ENCODE peak calls at places on chromosomes 6 and 20, in eight cellular contexts. R, O, P, H, V, D, Z and U are unnamed samples. For H3K9me3, the result is how much of the 10 kb centered on the place peaks cover.

GRCh38 chr6:21634582-21634981 is 41.0 kb downstream of the SOX4 start:
- DNase-seq in R (no peak), V (peak), D (no peak), O (no peak), Z (peak), H (no peak), P (no peak), U (no peak)

GRCh38 chr20:20413801-20414200 is 45.9 kb downstream of the INSM1 start:
- DNase-seq in R (no peak), D (no peak), P (peak), V (no peak), H (no peak), O (no peak), Z (no peak), U (peak)

GRCh38 chr6:29733057-29733456 is 9.8 kb downstream of the HLA-F start:
- DNase-seq in R (no peak), P (no peak), V (no peak), O (no peak), H (no peak), Z (no peak), D (no peak), U (no peak)

GRCh38 chr6:112173401-112173800 is 81.0 kb downstream of the LAMA4 start:
- DNase-seq in R (peak), H (no peak), D (no peak), P (no peak), V (no peak), O (no peak), Z (no peak), U (no peak)

GRCh38 chr6:133568970-133569889 is 319.7 kb upstream of the TCF21 start:
- DNase-seq in H (no peak), O (peak), R (no peak), P (peak), V (peak), Z (peak), D (no peak), U (peak)

GRCh38 chr6:11271228-11271627 is 38.8 kb upstream of the NEDD9 start:
- DNase-seq in V (no peak), H (no peak), P (no peak), O (no peak), D (peak), Z (peak), R (no peak), U (no peak)

GRCh38 chr20:17843246-17844132 is 125.1 kb downstream of the SNX5 start:
- DNase-seq in P (no peak), R (no peak), D (peak), Z (peak), O (peak), V (peak), H (no peak), U (no peak)

GRCh38 chr6:81997091-81997926 is 244.8 kb upstream of the TENT5A start:
- DNase-seq in R (no peak), D (no peak), O (no peak), V (no peak), H (no peak), Z (peak), P (no peak), U (no peak)

GRCh38 chr6:39896701-39897100 is 37.6 kb downstream of the MOCS1 start:
- DNase-seq in D (no peak), Z (no peak), R (no peak), O (no peak), H (no peak), V (no peak), P (no peak), U (no peak)

GRCh38 chr6:116447496-116448011 is 13.6 kb upstream of the CALHM6 start:
- DNase-seq in H (no peak), R (no peak), V (no peak), Z (peak), D (no peak), O (peak), P (no peak), U (no peak)

GRCh38 chr6:118325220-118325860 is 222.8 kb upstream of the PLN start:
- DNase-seq in P (no peak), H (no peak), D (no peak), O (no peak), R (no peak), Z (peak), V (no peak), U (no peak)

GRCh38 chr6:5832621-5833107 is 174.1 kb downstream of the NRN1 start:
- DNase-seq in R (no peak), D (no peak), V (no peak), Z (no peak), O (no peak), H (no peak), P (no peak), U (no peak)

GRCh38 chr6:151160869-151161268 is 78.9 kb upstream of the AKAP12 start:
- DNase-seq in O (no peak), R (no peak), Z (peak), P (no peak), H (no peak), V (no peak), D (peak), U (no peak)

GRCh38 chr6:109082178-109082577 is 12.5 kb downstream of the SESN1 start:
- DNase-seq in D (no peak), O (no peak), R (no peak), Z (peak), V (no peak), P (no peak), H (no peak), U (no peak)

GRCh38 chr6:79180082-79180481 is 54.4 kb downstream of the HMGN3 start:
- DNase-seq in V (no peak), D (no peak), H (no peak), R (no peak), Z (no peak), P (no peak), O (no peak), U (no peak)

GRCh38 chr20:32485126-32485769 is 99.9 kb downstream of the NOL4L start:
- DNase-seq in V (peak), O (peak), Z (peak), D (peak), H (peak), P (peak), R (no peak), U (peak)

GRCh38 chr20:18276821-18277220 is 11.5 kb upstream of the ZNF133 start:
- DNase-seq in Z (peak), H (peak), R (no peak), O (peak), V (peak), P (peak), D (peak), U (peak)

GRCh38 chr20:57718490-57719009 is 8.7 kb upstream of the PMEPA1 start:
- DNase-seq in H (peak), R (peak), O (peak), D (peak), P (peak), Z (peak), V (peak), U (peak)

GRCh38 chr20:43665466-43666176 is 1.3 kb upstream of the MYBL2 start:
- DNase-seq in V (no peak), O (no peak), Z (no peak), D (no peak), P (no peak), H (no peak), R (no peak), U (peak)

GRCh38 chr20:23668477-23668951 is 20.3 kb downstream of the CST4 start:
- DNase-seq in R (peak), D (peak), H (no peak), Z (peak), P (peak), V (peak), O (peak), U (peak)

GRCh38 chr6:148577687-148578488 is 168.9 kb upstream of the UST start:
- DNase-seq in V (peak), Z (peak), P (peak), R (peak), D (peak), H (no peak), O (peak), U (peak)

GRCh38 chr6:168219167-168219566 is 100.4 kb downstream of the DACT2 start:
- DNase-seq in P (no peak), D (no peak), Z (no peak), H (no peak), V (no peak), O (no peak), R (no peak), U (no peak)

GRCh38 chr6:30481213-30481964 is 7.9 kb upstream of the HLA-E start:
- DNase-seq in H (no peak), P (peak), R (peak), O (no peak), Z (no peak), D (no peak), V (no peak), U (peak)

GRCh38 chr6:97468981-97469380 is 186.0 kb upstream of the MMS22L start:
- DNase-seq in H (no peak), P (no peak), Z (no peak), V (no peak), R (no peak), O (no peak), D (no peak), U (no peak)

GRCh38 chr20:43960231-43960630 is 45.6 kb downstream of the TOX2 start:
- DNase-seq in V (no peak), Z (no peak), R (no peak), D (no peak), O (no peak), H (peak), P (no peak), U (peak)

GRCh38 chr6:130913119-130913518 is 85.9 kb downstream of the SMLR1 start:
- DNase-seq in Z (no peak), R (no peak), H (no peak), P (peak), D (no peak), V (no peak), O (no peak), U (no peak)

GRCh38 chr6:82283771-82284420 is 36.4 kb upstream of the IBTK start:
- DNase-seq in H (no peak), D (no peak), Z (no peak), P (peak), R (no peak), V (no peak), O (no peak), U (peak)

GRCh38 chr20:51460569-51461265 is 81.8 kb downstream of the NFATC2 start:
- DNase-seq in O (no peak), V (no peak), R (no peak), P (no peak), Z (no peak), D (no peak), H (no peak), U (no peak)

GRCh38 chr6:75285156-75285639 is 606 bp upstream of the TMEM30A start:
- DNase-seq in V (no peak), Z (no peak), H (no peak), O (no peak), R (no peak), P (no peak), D (no peak), U (no peak)

GRCh38 chr20:3045042-3045815 is 623 bp upstream of the MRPS26 start:
- DNase-seq in Z (peak), H (no peak), R (peak), D (peak), O (peak), V (no peak), P (no peak), U (no peak)

GRCh38 chr6:10733151-10733715 is 10.4 kb downstream of the TMEM14C start:
- DNase-seq in H (no peak), R (peak), Z (no peak), D (no peak), P (no peak), V (no peak), O (no peak), U (no peak)

GRCh38 chr6:28537065-28537464 is 11.4 kb downstream of the GPX5 start:
- DNase-seq in D (no peak), V (peak), R (peak), O (no peak), P (peak), H (no peak), Z (peak), U (peak)

GRCh38 chr6:112096901-112097300 is 9.5 kb downstream of the FAM229B start:
- DNase-seq in Z (no peak), V (no peak), H (no peak), O (no peak), D (no peak), P (no peak), R (no peak), U (no peak)

DNA sequence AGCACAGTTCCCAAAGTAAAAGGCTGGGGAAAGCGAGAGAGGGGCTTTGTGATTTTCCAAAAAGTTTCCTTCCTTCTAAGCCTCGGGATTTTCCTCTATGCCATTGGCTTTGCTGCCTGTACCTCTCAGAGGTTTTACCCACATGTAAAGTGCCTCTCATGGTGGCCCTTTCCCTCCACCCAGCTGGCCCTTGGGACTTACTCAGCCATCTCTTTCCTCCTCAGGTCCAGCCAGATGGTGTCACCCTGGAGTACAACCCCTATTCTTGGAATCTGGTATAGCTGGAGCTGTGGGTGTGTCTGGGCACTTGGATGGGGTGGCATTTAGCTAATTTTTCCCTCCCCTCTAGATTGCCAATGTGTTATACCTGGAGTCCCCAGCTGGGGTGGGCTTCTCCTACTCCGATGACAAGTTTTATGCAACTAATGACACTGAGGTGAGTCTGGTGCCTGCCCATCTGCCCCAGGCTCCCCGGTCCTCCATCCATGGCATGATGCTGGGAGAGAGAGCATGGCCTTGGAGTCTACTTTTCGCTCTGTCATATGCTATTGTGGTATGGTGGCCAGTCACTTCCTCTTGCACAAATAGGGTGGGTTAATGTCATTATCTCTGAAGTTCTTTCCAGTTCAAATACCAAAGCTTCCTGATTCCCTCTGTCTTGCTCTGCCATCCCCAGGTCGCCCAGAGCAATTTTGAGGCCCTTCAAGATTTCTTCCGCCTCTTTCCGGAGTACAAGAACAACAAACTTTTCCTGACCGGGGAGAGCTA is 1.1 kb downstream of the CTSA start:
- DNase-seq in O (no peak), P (peak), D (no peak), Z (peak), H (no peak), V (peak), R (no peak), U (peak)
- TF ChIP-seq CTCF in O (no peak), P (no peak), D (no peak), Z (no peak), H (no peak), V (peak), R (no peak), U (peak)

GRCh38 chr6:9168669-9169068 is 733.3 kb upstream of the SLC35B3 start:
- DNase-seq in V (no peak), O (no peak), R (no peak), P (no peak), H (no peak), D (no peak), Z (no peak), U (no peak)
- H3K9me3 ChIP-seq in V (under half), O (under half), R (under half), P (under half), H (under half), D (under half), Z (under half), U (under half)

GRCh38 chr6:44067760-44068139 is 59.5 kb downstream of the MRPL14 start:
- DNase-seq in P (no peak), D (no peak), R (no peak), Z (no peak), V (no peak), O (no peak), H (no peak), U (no peak)

GRCh38 chr6:44065443-44066115 is 61.7 kb downstream of the MRPL14 start:
- DNase-seq in P (no peak), D (no peak), V (peak), R (no peak), O (no peak), Z (no peak), H (no peak), U (no peak)

GRCh38 chr6:44064948-44065272 is 62.3 kb downstream of the MRPL14 start:
- DNase-seq in D (no peak), O (no peak), R (no peak), H (no peak), P (no peak), V (no peak), Z (no peak), U (no peak)

GRCh38 chr6:44068607-44069296 is 58.5 kb downstream of the MRPL14 start:
- DNase-seq in D (no peak), H (no peak), P (peak), O (no peak), Z (no peak), R (no peak), V (no peak), U (peak)

GRCh38 chr6:44067073-44067759 is 60.0 kb downstream of the MRPL14 start:
- DNase-seq in P (no peak), V (peak), Z (no peak), R (no peak), H (no peak), D (no peak), O (no peak), U (no peak)
- H3K27ac ChIP-seq in P (no peak), V (no peak), Z (peak), R (no peak), H (no peak), D (no peak), O (no peak), U (no peak)

DNA sequence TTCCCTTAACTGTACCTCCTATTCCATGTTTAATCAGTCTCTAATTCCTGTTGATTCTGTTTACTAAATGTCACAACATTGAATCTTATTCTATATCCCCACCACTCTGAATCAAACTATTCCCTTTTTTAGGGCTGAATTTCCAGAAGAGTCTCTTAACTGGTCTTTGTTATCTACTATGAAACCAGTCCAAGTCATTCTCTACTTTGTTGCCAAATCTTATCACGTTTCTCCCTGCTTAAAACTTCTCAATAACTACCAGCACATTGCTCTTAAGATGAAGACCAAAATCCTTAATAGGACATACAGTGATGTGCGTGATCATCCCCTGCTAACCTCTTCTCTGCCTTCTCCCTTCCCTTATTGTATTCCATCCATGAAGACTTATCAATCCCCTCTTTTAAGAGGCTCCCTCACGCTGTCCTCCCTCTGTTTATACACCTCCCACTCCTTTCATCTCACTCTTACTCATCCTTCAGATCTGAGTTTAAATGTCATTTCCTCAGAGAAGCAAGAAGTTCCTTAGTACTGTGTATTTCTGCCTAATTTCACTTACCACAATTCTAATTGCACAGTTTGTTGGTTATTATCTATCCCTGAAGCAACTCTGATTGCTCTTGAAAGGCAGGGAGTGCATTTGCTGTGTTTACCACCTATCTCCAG is 143.0 kb upstream of the AHI1 start:
- DNase-seq in R (no peak), O (no peak), V (no peak), D (no peak), P (no peak), Z (no peak), H (no peak), U (no peak)
- TF ChIP-seq CTCF in R (no peak), O (no peak), V (no peak), D (no peak), P (no peak), Z (no peak), H (no peak), U (no peak)

GRCh38 chr6:280775-281468 is 11.4 kb upstream of the DUSP22 start:
- DNase-seq in Z (no peak), R (peak), D (no peak), P (no peak), V (no peak), H (no peak), O (peak), U (no peak)

GRCh38 chr6:282867-283416 is 9.3 kb upstream of the DUSP22 start:
- DNase-seq in R (peak), D (no peak), V (no peak), P (no peak), Z (no peak), H (no peak), O (no peak), U (no peak)

GRCh38 chr6:279630-280029 is 12.7 kb upstream of the DUSP22 start:
- DNase-seq in D (no peak), P (no peak), V (no peak), R (peak), O (no peak), Z (no peak), H (no peak), U (no peak)

GRCh38 chr6:282177-282866 is 10.0 kb upstream of the DUSP22 start:
- DNase-seq in H (no peak), Z (no peak), P (no peak), O (no peak), R (peak), V (no peak), D (no peak), U (no peak)

GRCh38 chr6:281469-282103 is 10.7 kb upstream of the DUSP22 start:
- DNase-seq in D (no peak), H (no peak), O (no peak), P (no peak), Z (no peak), V (no peak), R (peak), U (no peak)
- H3K9me3 ChIP-seq in D (under half), H (under half), O (under half), P (under half), Z (under half), V (under half), R (under half), U (under half)

GRCh38 chr6:12418946-12419345 is 128.8 kb downstream of the EDN1 start:
- DNase-seq in H (no peak), R (no peak), V (no peak), O (no peak), P (no peak), D (no peak), Z (no peak), U (no peak)

GRCh38 chr6:12421596-12421995 is 131.4 kb downstream of the EDN1 start:
- DNase-seq in D (no peak), V (no peak), Z (no peak), P (no peak), R (no peak), H (no peak), O (no peak), U (no peak)

GRCh38 chr6:12419626-12420272 is 129.6 kb downstream of the EDN1 start:
- DNase-seq in D (no peak), H (no peak), P (no peak), V (no peak), R (no peak), Z (no peak), O (no peak), U (no peak)

GRCh38 chr6:12422848-12423247 is 132.7 kb downstream of the EDN1 start:
- DNase-seq in O (no peak), H (no peak), D (no peak), Z (no peak), P (peak), V (no peak), R (no peak), U (no peak)

DNA sequence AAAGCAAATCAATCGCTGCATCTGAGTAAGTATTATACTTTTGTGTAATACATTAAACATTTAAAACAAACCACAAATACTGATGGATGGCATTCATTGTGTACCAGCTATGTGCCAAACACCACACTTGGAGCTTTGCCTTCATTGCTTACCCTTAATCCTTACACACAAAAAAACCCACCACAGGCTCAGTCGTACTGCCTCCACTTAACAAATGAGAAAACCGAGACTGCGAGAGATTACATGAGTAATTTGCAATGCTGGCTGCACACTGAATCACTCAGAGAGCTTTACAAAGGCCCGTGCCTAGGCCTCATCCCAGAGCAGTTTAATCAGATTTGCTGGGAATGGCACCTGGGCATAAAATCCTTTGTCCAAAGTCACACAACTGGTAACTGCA is 130.5 kb downstream of the EDN1 start:
- DNase-seq in O (no peak), Z (no peak), D (no peak), R (no peak), V (no peak), H (no peak), P (peak), U (no peak)
- H3K27ac ChIP-seq in O (no peak), Z (no peak), D (no peak), R (no peak), V (no peak), H (no peak), P (peak), U (no peak)

GRCh38 chr6:36944650-36945049 is 9.9 kb upstream of the PI16 start:
- DNase-seq in O (no peak), R (no peak), Z (no peak), V (no peak), D (peak), P (no peak), H (no peak), U (peak)
- TF ChIP-seq CTCF in O (no peak), R (no peak), Z (no peak), V (no peak), D (no peak), P (no peak), H (no peak), U (no peak)